ENCODE peak calls at places on chromosomes 16 and 17, in four cellular contexts. E is right cardiac atrium, F is prostate gland, G is lung. O is an unnamed sample.
A peak's percentile ranks its signal among the peaks of the same experiment; 100 is the strongest.

GRCh38 chr17:28763804-28764266 is 20.0 kb downstream of the TRAF4 start:
- DNase-seq in F (peak; percentile 83), G (peak; percentile 81), E (peak; percentile 65), O (peak; percentile 72)

GRCh38 chr17:43431741-43432523 is 33.1 kb downstream of the ARL4D start:
- DNase-seq in G (no peak), E (peak; percentile 41), F (no peak), O (no peak)

GRCh38 chr16:91484-91883 is 13.5 kb downstream of the MPG start:
- DNase-seq in G (no peak), E (no peak), F (no peak), O (no peak)

GRCh38 chr16:20844588-20844987 is 38.3 kb downstream of the REXO5 start:
- DNase-seq in F (no peak), E (no peak), G (no peak), O (no peak)

GRCh38 chr17:76996741-76997694 is 128.8 kb downstream of the MGAT5B start:
- DNase-seq in E (no peak), G (no peak), F (no peak), O (no peak)

GRCh38 chr17:39793473-39793872 is 55.7 kb downstream of the GRB7 start:
- DNase-seq in E (no peak), F (no peak), G (no peak), O (no peak)

GRCh38 chr17:5703736-5704135 is 119.4 kb upstream of the NLRP1 start:
- DNase-seq in G (no peak), E (no peak), F (no peak), O (no peak)

GRCh38 chr17:67993998-67994361 is 2.3 kb downstream of the C17orf58 start:
- DNase-seq in G (peak; percentile 51), F (no peak), E (no peak), O (no peak)

GRCh38 chr16:84862804-84863484 is 43.2 kb downstream of the CRISPLD2 start:
- DNase-seq in E (no peak), G (no peak), F (no peak), O (no peak)

GRCh38 chr17:15448580-15448956 is 18.9 kb downstream of the CDRT4 start:
- DNase-seq in E (no peak), G (no peak), F (no peak), O (no peak)

GRCh38 chr16:81204794-81205680 is 33.5 kb upstream of the BCO1 start:
- DNase-seq in E (no peak), F (no peak), G (no peak), O (no peak)

GRCh38 chr16:49750341-49751011 is 105.4 kb downstream of the ZNF423 start:
- DNase-seq in G (no peak), F (no peak), E (no peak), O (no peak)

GRCh38 chr17:65436871-65437270 is 124.6 kb downstream of the AXIN2 start:
- DNase-seq in F (no peak), G (no peak), E (no peak), O (no peak)

GRCh38 chr17:10713336-10713735 is 15.9 kb downstream of the ADPRM start:
- DNase-seq in E (no peak), G (no peak), F (no peak), O (no peak)

GRCh38 chr16:79047337-79047736 is 553.2 kb downstream of the MAF start:
- DNase-seq in G (no peak), E (no peak), F (no peak), O (no peak)

GRCh38 chr17:1643293-1643998 is 2.1 kb downstream of the SCARF1 start:
- DNase-seq in E (no peak), F (peak; percentile 83), G (peak; percentile 76), O (peak; percentile 63)

GRCh38 chr17:80277751-80278671 is 17.4 kb downstream of the RNF213 start:
- DNase-seq in F (peak; percentile 63), G (no peak), E (peak; percentile 50), O (peak; percentile 51)

GRCh38 chr16:57892041-57892440 is 78.9 kb downstream of the CNGB1 start:
- DNase-seq in F (no peak), G (no peak), E (no peak), O (no peak)

GRCh38 chr16:49748322-49748721 is 107.6 kb downstream of the ZNF423 start:
- DNase-seq in F (no peak), G (no peak), E (peak; percentile 53), O (peak; percentile 40)

GRCh38 chr17:19590912-19591551 is 57.4 kb downstream of the SLC47A1 start:
- DNase-seq in G (no peak), F (no peak), E (no peak), O (no peak)

GRCh38 chr16:27232061-27232841 is 28.9 kb downstream of the KDM8 start:
- DNase-seq in E (peak; percentile 58), F (no peak), G (no peak), O (no peak)

GRCh38 chr16:72072514-72073342 is 9.7 kb downstream of the HPR start:
- DNase-seq in G (no peak), E (no peak), F (no peak), O (no peak)

GRCh38 chr17:78472035-78472905 is 93.8 kb downstream of the PGS1 start:
- DNase-seq in F (no peak), G (no peak), E (no peak), O (no peak)

GRCh38 chr16:84964729-84965128 is 46.6 kb downstream of the ZDHHC7 start:
- DNase-seq in E (no peak), F (no peak), G (no peak), O (no peak)

GRCh38 chr16:55853114-55853513 is 20.2 kb upstream of the CES1 start:
- DNase-seq in E (no peak), F (no peak), G (no peak), O (no peak)

GRCh38 chr17:66540131-66540781 is 237.8 kb downstream of the PRKCA start:
- DNase-seq in F (no peak), E (peak; percentile 69), G (no peak), O (no peak)

GRCh38 chr16:69106491-69107291 is 1.2 kb downstream of the HAS3 start:
- DNase-seq in E (no peak), F (no peak), G (no peak), O (no peak)

GRCh38 chr17:517181-517580 is 164.6 kb upstream of the RPH3AL start:
- DNase-seq in E (no peak), F (no peak), G (no peak), O (no peak)

GRCh38 chr16:4792951-4793513 is 2.1 kb upstream of the SMIM22 start:
- DNase-seq in E (no peak), F (no peak), G (no peak), O (no peak)

GRCh38 chr16:2770781-2771111 is 6.3 kb downstream of the ELOB start:
- DNase-seq in E (no peak), G (no peak), F (no peak), O (no peak)

GRCh38 chr17:1390422-1391367 is 9.3 kb downstream of the YWHAE start:
- DNase-seq in F (no peak), E (no peak), G (no peak), O (no peak)

GRCh38 chr17:67156269-67157199 is 88.5 kb downstream of the HELZ start:
- DNase-seq in E (no peak), F (no peak), G (no peak), O (no peak)

GRCh38 chr17:42274812-42275526 is 1.2 kb downstream of the STAT5B start:
- DNase-seq in E (no peak), F (no peak), G (no peak), O (no peak)

GRCh38 chr17:61555127-61555531 is 35.9 kb downstream of the NACA2 start:
- DNase-seq in E (no peak), F (no peak), G (no peak), O (no peak)

GRCh38 chr16:74837056-74837455 is 62.4 kb upstream of the FA2H start:
- DNase-seq in F (peak; percentile 17), G (no peak), E (no peak), O (no peak)

DNA sequence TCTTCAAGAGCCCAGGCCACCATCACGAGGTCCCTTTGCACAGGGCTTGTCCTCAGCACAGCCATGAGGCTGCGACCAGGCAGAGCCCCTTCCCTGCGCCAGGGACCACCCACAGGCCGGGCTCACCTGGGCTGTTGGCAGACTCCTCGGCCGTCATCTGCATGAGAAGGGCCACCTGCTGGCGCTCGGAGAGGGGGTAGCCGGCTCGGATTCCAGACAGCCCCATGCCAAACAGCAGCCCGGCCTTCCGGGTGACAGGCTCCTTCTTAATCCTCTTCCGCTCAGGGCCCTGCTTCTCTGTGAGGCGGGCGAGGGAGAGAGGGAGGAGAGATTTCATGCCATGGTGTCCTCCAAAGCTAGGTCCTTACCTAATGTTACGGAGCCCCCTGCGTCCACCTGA is 73.4 kb downstream of the ZNF778 start:
- DNase-seq in F (no peak), G (no peak), E (no peak), O (no peak)
- H3K4me3 ChIP-seq in F (no peak overlapping the region), G (no peak overlapping the region), E (no peak overlapping the region), O (no peak overlapping the region)

DNA sequence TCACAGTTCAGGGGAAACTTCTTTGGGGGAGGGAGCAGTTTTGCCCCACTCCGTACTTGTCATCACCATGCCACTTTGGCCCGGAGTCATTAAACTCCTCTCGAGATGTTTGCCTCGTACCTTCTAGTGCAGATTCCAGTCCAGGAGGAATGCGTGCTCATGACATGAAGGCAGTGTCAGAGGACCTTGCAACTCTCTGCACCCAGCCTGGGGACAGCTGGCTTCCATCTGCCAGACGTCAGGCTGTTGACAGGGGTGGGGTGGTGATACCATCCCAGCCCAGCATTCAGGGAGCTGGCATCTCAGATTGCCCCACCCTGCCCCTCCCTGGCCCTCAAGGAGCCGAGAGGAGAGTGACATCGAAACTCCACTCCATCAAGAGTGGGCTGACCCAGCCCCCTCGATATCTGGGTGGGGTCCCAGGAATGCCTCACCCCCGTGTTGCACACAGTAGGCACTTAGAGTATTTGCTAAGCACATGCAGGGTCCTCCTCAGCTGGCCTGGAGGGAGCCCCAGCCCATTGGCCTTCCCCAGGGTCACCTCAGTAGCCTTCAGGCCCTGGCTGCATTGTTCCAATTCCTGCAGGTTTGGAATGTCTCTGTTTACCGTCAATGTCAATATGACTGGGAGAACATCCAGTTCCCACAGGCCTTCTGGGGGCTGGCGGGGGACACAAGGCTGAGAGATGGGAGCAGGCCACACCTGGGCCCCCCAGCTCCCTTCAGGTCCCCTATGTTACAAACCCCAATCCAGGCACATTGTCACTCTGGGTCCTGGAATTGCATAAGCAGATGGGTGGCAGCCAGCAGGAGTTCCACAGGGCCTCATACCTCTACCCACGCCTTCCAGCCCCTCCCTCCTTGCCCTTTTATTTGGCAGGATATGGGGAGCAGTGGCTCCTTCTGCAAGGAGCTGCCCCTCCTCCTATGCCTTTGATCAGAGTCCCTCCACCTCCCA is 21.3 kb upstream of the EMP2 start:
- DNase-seq in E (no peak), F (peak; percentile 67), G (peak; percentile 82), O (peak; percentile 55)
- H3K27ac ChIP-seq in E (peak overlapping the region; percentile 51), F (peak overlapping the region; percentile 33), G (no peak overlapping the region), O (peak overlapping the region; percentile 25)

DNA sequence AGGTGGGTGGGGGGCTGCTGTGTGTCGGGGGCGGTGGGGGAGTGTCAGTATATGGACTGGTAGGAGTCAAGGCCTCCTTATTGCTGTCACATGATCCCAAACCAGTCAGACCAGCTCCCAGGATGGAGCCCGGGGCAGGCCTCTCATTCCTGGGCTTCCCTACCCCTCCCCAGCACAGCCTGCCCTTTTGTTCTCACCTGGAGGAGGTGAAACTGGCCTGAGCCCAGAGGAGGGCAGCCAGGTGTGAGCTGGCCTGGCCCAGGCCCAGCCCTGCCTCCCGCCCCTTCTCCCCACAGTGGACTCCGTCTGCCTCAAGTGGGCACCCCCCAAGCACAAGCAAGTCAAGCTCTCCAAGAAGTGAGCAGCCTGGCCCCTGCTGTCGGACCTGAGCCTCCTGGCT is 4.6 kb downstream of the PRSS8 start:
- DNase-seq in E (no peak), G (peak; percentile 91), F (peak; percentile 91), O (peak; percentile 95)
- H3K4me1 ChIP-seq in E (no peaks in the 10 kb centered on the region), G (no peaks in the 10 kb centered on the region), F (peaks cover 35% of the 10 kb centered on the region), O (peaks cover 55% of the 10 kb centered on the region)

DNA sequence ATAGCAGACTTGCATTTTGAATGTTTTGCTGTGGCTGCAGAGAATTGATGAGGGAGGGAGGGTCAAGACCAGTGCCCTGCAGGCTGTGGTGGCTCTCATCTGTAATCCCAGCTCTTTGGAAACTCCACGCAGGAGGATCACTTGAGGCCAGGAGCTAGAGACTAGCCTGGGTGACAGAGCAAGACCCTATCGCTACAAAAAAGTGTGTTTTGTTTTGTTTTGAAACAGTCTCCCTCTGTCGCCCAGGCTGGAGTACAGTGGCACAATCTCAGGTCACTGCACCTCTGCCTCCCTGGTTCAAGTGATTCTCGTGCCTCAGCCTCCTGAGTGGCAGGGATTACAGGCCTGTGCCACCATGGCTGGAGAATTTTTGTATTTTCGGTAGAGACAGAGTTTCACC is 1.9 kb upstream of the UBE2G1 start:
- DNase-seq in E (no peak), F (no peak), G (no peak), O (no peak)
- H3K4me3 ChIP-seq in E (no peak overlapping the region), F (no peak overlapping the region), G (no peak overlapping the region), O (no peak overlapping the region)